ENCODE peak calls at places on chromosomes 7 and 10, in seven cellular contexts. One of them, this sample, is unnamed.

GRCh38 chr10:32155075-32155516 is 98.9 kb upstream of the KIF5B start:
- DNase-seq in suprapubic skin: no peak
- DNase-seq in B cell: no peak
- DNase-seq in A549: no peak
- DNase-seq in nephron progenitor cell: no peak
- DNase-seq in fibroblast of lung: no peak
- DNase-seq in colonic mucosa: no peak
- DNase-seq in this sample: no peak

GRCh38 chr7:156667110-156667436 is 26.5 kb downstream of the RNF32 start:
- DNase-seq in colonic mucosa: no peak
- DNase-seq in nephron progenitor cell: no peak
- DNase-seq in B cell: no peak
- DNase-seq in A549: no peak
- DNase-seq in fibroblast of lung: no peak
- DNase-seq in suprapubic skin: no peak
- DNase-seq in this sample: no peak

GRCh38 chr10:114271014-114271778 is 32.1 kb downstream of the VWA2 start:
- DNase-seq in fibroblast of lung: no peak
- DNase-seq in colonic mucosa: peak
- DNase-seq in B cell: no peak
- DNase-seq in suprapubic skin: no peak
- DNase-seq in A549: no peak
- DNase-seq in nephron progenitor cell: no peak
- DNase-seq in this sample: no peak

GRCh38 chr7:149692557-149692982 is 80.8 kb downstream of the ZNF467 start:
- DNase-seq in B cell: no peak
- DNase-seq in colonic mucosa: no peak
- DNase-seq in A549: no peak
- DNase-seq in nephron progenitor cell: peak
- DNase-seq in suprapubic skin: no peak
- DNase-seq in fibroblast of lung: no peak
- DNase-seq in this sample: no peak

GRCh38 chr10:79081353-79082034 is 12.7 kb downstream of the ZMIZ1 start:
- DNase-seq in nephron progenitor cell: no peak
- DNase-seq in suprapubic skin: no peak
- DNase-seq in colonic mucosa: no peak
- DNase-seq in fibroblast of lung: peak
- DNase-seq in A549: no peak
- DNase-seq in B cell: no peak
- DNase-seq in this sample: no peak

GRCh38 chr7:36667007-36667406 is 57.3 kb downstream of the AOAH start:
- DNase-seq in B cell: no peak
- DNase-seq in colonic mucosa: no peak
- DNase-seq in nephron progenitor cell: no peak
- DNase-seq in suprapubic skin: no peak
- DNase-seq in A549: no peak
- DNase-seq in fibroblast of lung: no peak
- DNase-seq in this sample: no peak

GRCh38 chr10:58511765-58512469 is 755 bp upstream of the BICC1 start:
- DNase-seq in A549: no peak
- DNase-seq in nephron progenitor cell: peak
- DNase-seq in fibroblast of lung: no peak
- DNase-seq in suprapubic skin: no peak
- DNase-seq in B cell: no peak
- DNase-seq in colonic mucosa: peak
- DNase-seq in this sample: no peak

GRCh38 chr7:158865462-158865922 is 9.1 kb downstream of the DYNC2I1 start:
- DNase-seq in suprapubic skin: no peak
- DNase-seq in fibroblast of lung: no peak
- DNase-seq in A549: no peak
- DNase-seq in nephron progenitor cell: peak
- DNase-seq in colonic mucosa: peak
- DNase-seq in B cell: no peak
- DNase-seq in this sample: no peak

GRCh38 chr10:18238875-18239485 is 98.8 kb downstream of the CACNB2 start:
- DNase-seq in nephron progenitor cell: no peak
- DNase-seq in colonic mucosa: no peak
- DNase-seq in fibroblast of lung: peak
- DNase-seq in A549: peak
- DNase-seq in B cell: no peak
- DNase-seq in suprapubic skin: no peak
- DNase-seq in this sample: no peak

GRCh38 chr10:104824378-104825006 is 183.4 kb downstream of the SORCS3 start:
- DNase-seq in A549: no peak
- DNase-seq in nephron progenitor cell: peak
- DNase-seq in fibroblast of lung: peak
- DNase-seq in suprapubic skin: no peak
- DNase-seq in colonic mucosa: no peak
- DNase-seq in B cell: no peak
- DNase-seq in this sample: no peak

GRCh38 chr10:19945275-19945674 is 129.0 kb downstream of the PLXDC2 start:
- DNase-seq in fibroblast of lung: peak
- DNase-seq in B cell: no peak
- DNase-seq in nephron progenitor cell: no peak
- DNase-seq in suprapubic skin: no peak
- DNase-seq in colonic mucosa: no peak
- DNase-seq in A549: no peak
- DNase-seq in this sample: no peak

GRCh38 chr10:97761331-97761865 is 10.4 kb downstream of the SFRP5 start:
- DNase-seq in A549: no peak
- DNase-seq in fibroblast of lung: no peak
- DNase-seq in colonic mucosa: no peak
- DNase-seq in nephron progenitor cell: no peak
- DNase-seq in B cell: no peak
- DNase-seq in suprapubic skin: no peak
- DNase-seq in this sample: no peak

GRCh38 chr7:148084138-148084537 is 506.4 kb upstream of the C7orf33 start:
- DNase-seq in suprapubic skin: no peak
- DNase-seq in nephron progenitor cell: peak
- DNase-seq in fibroblast of lung: peak
- DNase-seq in B cell: no peak
- DNase-seq in A549: no peak
- DNase-seq in colonic mucosa: peak
- DNase-seq in this sample: no peak

GRCh38 chr7:41323811-41324210 is 379.1 kb downstream of the INHBA start:
- DNase-seq in nephron progenitor cell: no peak
- DNase-seq in A549: no peak
- DNase-seq in suprapubic skin: no peak
- DNase-seq in B cell: no peak
- DNase-seq in colonic mucosa: no peak
- DNase-seq in fibroblast of lung: no peak
- DNase-seq in this sample: no peak

GRCh38 chr7:73593207-73594045 is 15.0 kb upstream of the TBL2 start:
- DNase-seq in fibroblast of lung: no peak
- DNase-seq in A549: no peak
- DNase-seq in suprapubic skin: no peak
- DNase-seq in colonic mucosa: no peak
- DNase-seq in B cell: no peak
- DNase-seq in nephron progenitor cell: no peak
- DNase-seq in this sample: no peak

GRCh38 chr7:17640730-17641377 is 299.4 kb downstream of the SNX13 start:
- DNase-seq in fibroblast of lung: peak
- DNase-seq in A549: peak
- DNase-seq in suprapubic skin: no peak
- DNase-seq in colonic mucosa: peak
- DNase-seq in nephron progenitor cell: peak
- DNase-seq in B cell: peak
- DNase-seq in this sample: no peak

GRCh38 chr10:74628136-74628535 is 198.3 kb upstream of the KAT6B start:
- DNase-seq in A549: no peak
- DNase-seq in suprapubic skin: no peak
- DNase-seq in B cell: no peak
- DNase-seq in nephron progenitor cell: no peak
- DNase-seq in colonic mucosa: no peak
- DNase-seq in fibroblast of lung: no peak
- DNase-seq in this sample: no peak

GRCh38 chr10:13614530-13615332 is 28.0 kb downstream of the PRPF18 start:
- DNase-seq in fibroblast of lung: peak
- DNase-seq in B cell: no peak
- DNase-seq in suprapubic skin: no peak
- DNase-seq in A549: no peak
- DNase-seq in nephron progenitor cell: peak
- DNase-seq in colonic mucosa: no peak
- DNase-seq in this sample: no peak

GRCh38 chr10:13615650-13616049 is 28.9 kb downstream of the PRPF18 start:
- DNase-seq in colonic mucosa: no peak
- DNase-seq in B cell: no peak
- DNase-seq in nephron progenitor cell: peak
- DNase-seq in suprapubic skin: no peak
- DNase-seq in fibroblast of lung: no peak
- DNase-seq in A549: no peak
- DNase-seq in this sample: no peak

GRCh38 chr10:13617146-13617545 is 30.4 kb downstream of the PRPF18 start:
- DNase-seq in A549: no peak
- DNase-seq in nephron progenitor cell: no peak
- DNase-seq in fibroblast of lung: peak
- DNase-seq in colonic mucosa: no peak
- DNase-seq in B cell: no peak
- DNase-seq in suprapubic skin: no peak
- DNase-seq in this sample: no peak

GRCh38 chr10:13612654-13613373 is 26.0 kb downstream of the PRPF18 start:
- DNase-seq in colonic mucosa: no peak
- DNase-seq in fibroblast of lung: no peak
- DNase-seq in suprapubic skin: no peak
- DNase-seq in B cell: no peak
- DNase-seq in nephron progenitor cell: no peak
- DNase-seq in A549: no peak
- DNase-seq in this sample: no peak

GRCh38 chr10:13613519-13613918 is 26.8 kb downstream of the PRPF18 start:
- DNase-seq in B cell: no peak
- DNase-seq in nephron progenitor cell: no peak
- DNase-seq in colonic mucosa: no peak
- DNase-seq in A549: peak
- DNase-seq in suprapubic skin: no peak
- DNase-seq in fibroblast of lung: peak
- DNase-seq in this sample: no peak
- TF ChIP-seq CTCF in B cell: no peak
- TF ChIP-seq CTCF in nephron progenitor cell: peak
- TF ChIP-seq CTCF in colonic mucosa: no peak
- TF ChIP-seq CTCF in A549: peak
- TF ChIP-seq CTCF in suprapubic skin: no peak
- TF ChIP-seq CTCF in fibroblast of lung: peak
- TF ChIP-seq CTCF in this sample: no peak

DNA sequence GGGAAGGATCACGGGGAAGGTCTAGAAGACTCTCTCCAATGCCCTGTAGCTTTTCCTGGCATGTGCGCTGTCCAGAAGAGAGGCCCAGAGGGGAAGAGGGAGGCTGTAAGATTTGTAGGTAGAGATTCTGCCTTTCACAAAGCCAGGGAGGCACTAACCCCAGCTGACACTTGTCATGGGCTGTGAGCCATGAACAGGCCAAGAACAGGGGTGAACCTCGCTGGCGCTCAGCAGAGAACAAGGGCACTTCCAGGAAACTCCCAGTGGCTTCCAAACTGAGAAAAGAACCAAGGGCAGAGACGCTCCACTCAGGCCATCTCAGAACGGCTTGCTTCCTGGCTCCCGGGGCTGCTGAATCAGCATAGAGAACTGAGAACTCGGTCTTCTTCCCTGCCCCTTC is 257.8 kb upstream of the ZNF32 start:
- DNase-seq in nephron progenitor cell: no peak
- DNase-seq in colonic mucosa: no peak
- DNase-seq in B cell: no peak
- DNase-seq in A549: no peak
- DNase-seq in fibroblast of lung: no peak
- DNase-seq in suprapubic skin: no peak
- DNase-seq in this sample: no peak
- TF ChIP-seq CTCF in nephron progenitor cell: no peak
- TF ChIP-seq CTCF in colonic mucosa: no peak
- TF ChIP-seq CTCF in B cell: no peak
- TF ChIP-seq CTCF in A549: no peak
- TF ChIP-seq CTCF in fibroblast of lung: no peak
- TF ChIP-seq CTCF in suprapubic skin: no peak
- TF ChIP-seq CTCF in this sample: no peak

GRCh38 chr7:71752171-71752935 is 620.4 kb downstream of the GALNT17 start:
- DNase-seq in fibroblast of lung: peak
- DNase-seq in colonic mucosa: peak
- DNase-seq in suprapubic skin: no peak
- DNase-seq in B cell: no peak
- DNase-seq in nephron progenitor cell: peak
- DNase-seq in A549: peak
- DNase-seq in this sample: no peak
- TF ChIP-seq CTCF in fibroblast of lung: peak
- TF ChIP-seq CTCF in colonic mucosa: peak
- TF ChIP-seq CTCF in suprapubic skin: peak
- TF ChIP-seq CTCF in B cell: peak
- TF ChIP-seq CTCF in nephron progenitor cell: peak
- TF ChIP-seq CTCF in A549: peak
- TF ChIP-seq CTCF in this sample: peak

GRCh38 chr7:81503771-81504170 is 266.1 kb downstream of the HGF start:
- DNase-seq in fibroblast of lung: no peak
- DNase-seq in suprapubic skin: no peak
- DNase-seq in B cell: no peak
- DNase-seq in A549: no peak
- DNase-seq in nephron progenitor cell: no peak
- DNase-seq in colonic mucosa: no peak
- DNase-seq in this sample: no peak
- TF ChIP-seq CTCF in fibroblast of lung: no peak
- TF ChIP-seq CTCF in suprapubic skin: no peak
- TF ChIP-seq CTCF in B cell: no peak
- TF ChIP-seq CTCF in A549: no peak
- TF ChIP-seq CTCF in nephron progenitor cell: no peak
- TF ChIP-seq CTCF in colonic mucosa: no peak
- TF ChIP-seq CTCF in this sample: no peak

GRCh38 chr7:127392182-127392565 is 334 bp downstream of the ZNF800 start:
- DNase-seq in fibroblast of lung: peak
- DNase-seq in suprapubic skin: peak
- DNase-seq in A549: peak
- DNase-seq in colonic mucosa: peak
- DNase-seq in nephron progenitor cell: peak
- DNase-seq in B cell: peak
- DNase-seq in this sample: peak
- TF ChIP-seq CTCF in fibroblast of lung: no peak
- TF ChIP-seq CTCF in suprapubic skin: no peak
- TF ChIP-seq CTCF in A549: no peak
- TF ChIP-seq CTCF in colonic mucosa: no peak
- TF ChIP-seq CTCF in nephron progenitor cell: no peak
- TF ChIP-seq CTCF in B cell: no peak
- TF ChIP-seq CTCF in this sample: no peak

GRCh38 chr10:101162677-101163076 is 31.6 kb downstream of the TLX1 start:
- DNase-seq in nephron progenitor cell: no peak
- DNase-seq in fibroblast of lung: no peak
- DNase-seq in B cell: no peak
- DNase-seq in colonic mucosa: no peak
- DNase-seq in suprapubic skin: no peak
- DNase-seq in A549: no peak
- DNase-seq in this sample: no peak
- TF ChIP-seq CTCF in nephron progenitor cell: no peak
- TF ChIP-seq CTCF in fibroblast of lung: no peak
- TF ChIP-seq CTCF in B cell: no peak
- TF ChIP-seq CTCF in colonic mucosa: no peak
- TF ChIP-seq CTCF in suprapubic skin: no peak
- TF ChIP-seq CTCF in A549: no peak
- TF ChIP-seq CTCF in this sample: no peak

DNA sequence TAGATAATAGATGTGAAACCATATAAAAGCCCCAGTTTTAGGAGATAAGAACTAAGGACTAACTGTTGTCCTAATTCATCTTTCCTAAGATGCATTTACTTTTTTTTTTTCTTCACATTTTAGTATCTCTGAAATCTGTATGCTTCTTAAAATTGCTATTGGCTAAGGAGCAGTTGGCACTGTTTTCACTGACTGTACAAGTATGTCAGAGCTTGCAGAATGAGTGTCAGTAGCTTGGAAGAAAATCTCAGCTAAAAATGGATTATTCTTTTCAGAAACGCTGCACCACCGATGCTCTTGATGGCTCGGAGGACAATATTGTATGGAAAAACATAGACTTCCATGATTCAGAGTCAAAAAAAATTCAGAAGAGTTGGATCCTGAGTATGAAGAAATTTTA is 91.1 kb upstream of the DNAJB12 start:
- DNase-seq in B cell: no peak
- DNase-seq in fibroblast of lung: no peak
- DNase-seq in nephron progenitor cell: no peak
- DNase-seq in A549: no peak
- DNase-seq in colonic mucosa: no peak
- DNase-seq in suprapubic skin: no peak
- DNase-seq in this sample: no peak
- TF ChIP-seq CTCF in B cell: no peak
- TF ChIP-seq CTCF in fibroblast of lung: no peak
- TF ChIP-seq CTCF in nephron progenitor cell: no peak
- TF ChIP-seq CTCF in A549: no peak
- TF ChIP-seq CTCF in colonic mucosa: no peak
- TF ChIP-seq CTCF in suprapubic skin: no peak
- TF ChIP-seq CTCF in this sample: no peak